ENCODE peak calls at places on chromosomes 6 and 20, in seven cellular contexts. B, Z, D, K, R, C and E are unnamed samples.

GRCh38 chr20:51529027-51529749 is 13.3 kb downstream of the NFATC2 start:
- DNase-seq in B (no peak), R (no peak), Z (no peak), C (peak), D (no peak), K (no peak), E (no peak)

GRCh38 chr20:62827323-62828050 is 10.6 kb downstream of the COL9A3 start:
- DNase-seq in R (no peak), B (no peak), D (no peak), K (no peak), C (no peak), Z (no peak), E (no peak)

GRCh38 chr20:18057106-18057993 is at the start of gene OVOL2:
- DNase-seq in Z (peak), D (no peak), B (no peak), K (peak), R (no peak), C (no peak), E (no peak)

GRCh38 chr20:37275125-37275524 is 13.5 kb upstream of the GHRH start:
- DNase-seq in R (no peak), D (no peak), B (no peak), K (no peak), Z (no peak), C (no peak), E (no peak)

GRCh38 chr6:1135726-1136414 is 176.0 kb upstream of the FOXQ1 start:
- DNase-seq in Z (no peak), B (no peak), R (no peak), K (peak), C (no peak), D (no peak), E (no peak)

GRCh38 chr6:85047818-85048217 is 283.4 kb upstream of the TBX18 start:
- DNase-seq in R (no peak), C (no peak), K (no peak), D (no peak), B (no peak), Z (no peak), E (no peak)

GRCh38 chr20:835220-836045 is 1.9 kb downstream of the FAM110A start:
- DNase-seq in B (no peak), K (peak), R (no peak), D (no peak), Z (no peak), C (no peak), E (no peak)

GRCh38 chr20:20217626-20218025 is 150.3 kb upstream of the INSM1 start:
- DNase-seq in B (no peak), C (no peak), Z (no peak), D (no peak), R (no peak), K (no peak), E (no peak)

GRCh38 chr20:2834401-2834800 is 6.1 kb downstream of the PCED1A start:
- DNase-seq in K (no peak), Z (no peak), R (no peak), C (no peak), D (no peak), B (no peak), E (no peak)

GRCh38 chr6:147108256-147108910 is 95.8 kb upstream of the STXBP5 start:
- DNase-seq in C (no peak), K (no peak), Z (peak), D (no peak), R (no peak), B (no peak), E (no peak)

GRCh38 chr6:35919827-35920751 is 809 bp downstream of the SRPK1 start:
- DNase-seq in Z (no peak), K (peak), R (peak), C (peak), D (no peak), B (peak), E (no peak)

GRCh38 chr6:13848553-13849150 is 34.3 kb upstream of the MCUR1 start:
- DNase-seq in B (no peak), C (no peak), K (no peak), D (no peak), R (no peak), Z (no peak), E (peak)

GRCh38 chr6:93418448-93419303 is 683 bp downstream of the EPHA7 start:
- DNase-seq in C (no peak), D (no peak), Z (peak), K (no peak), R (peak), B (no peak), E (peak)

GRCh38 chr6:147546501-147547368 is 38.2 kb downstream of the SAMD5 start:
- DNase-seq in Z (no peak), C (no peak), K (no peak), R (no peak), D (no peak), B (no peak), E (no peak)

GRCh38 chr6:114747995-114748625 is 405.3 kb upstream of the HS3ST5 start:
- DNase-seq in C (peak), D (no peak), R (peak), K (peak), B (peak), Z (no peak), E (no peak)

GRCh38 chr20:4830212-4830607 is 108.5 kb downstream of the PRND start:
- DNase-seq in C (no peak), K (no peak), Z (no peak), D (no peak), B (no peak), R (no peak), E (no peak)

GRCh38 chr6:140855520-140855919 is 1277.2 kb upstream of the GJE1 start:
- DNase-seq in R (no peak), C (no peak), D (no peak), K (peak), B (no peak), Z (no peak), E (no peak)

GRCh38 chr6:157763129-157763893 is 59.7 kb upstream of the SNX9 start:
- DNase-seq in Z (peak), C (peak), R (no peak), B (peak), K (peak), D (no peak), E (peak)

GRCh38 chr6:82365011-82365751 is 1.6 kb downstream of the TPBG start:
- DNase-seq in B (peak), C (no peak), R (peak), D (no peak), K (no peak), Z (peak), E (peak)

GRCh38 chr6:142902636-142903053 is 42.3 kb downstream of the HIVEP2 start:
- DNase-seq in Z (peak), D (no peak), K (peak), B (peak), C (peak), R (no peak), E (no peak)

GRCh38 chr6:43054206-43054943 is 724 bp upstream of the CUL7 start:
- DNase-seq in Z (no peak), D (no peak), R (no peak), C (no peak), K (peak), B (no peak), E (no peak)

GRCh38 chr6:26198626-26199056 is 111.4 kb downstream of the HFE start:
- DNase-seq in K (no peak), Z (no peak), C (peak), D (no peak), R (no peak), B (no peak), E (no peak)

GRCh38 chr6:37502703-37503485 is 3.2 kb upstream of the CCDC167 start:
- DNase-seq in C (no peak), D (no peak), B (no peak), K (no peak), Z (peak), R (no peak), E (no peak)

GRCh38 chr20:43727980-43728590 is 1.3 kb upstream of the GTSF1L start:
- DNase-seq in Z (peak), B (no peak), D (no peak), R (no peak), K (no peak), C (peak), E (no peak)

GRCh38 chr20:48801197-48801596 is 26.6 kb downstream of the PREX1 start:
- DNase-seq in R (no peak), K (no peak), B (no peak), C (no peak), Z (no peak), D (no peak), E (no peak)